ENCODE peak calls at places on chromosomes 7 and 10, in five cellular contexts. Z, O, L, W and Y are unnamed samples.

GRCh38 chr7:50835156-50835555 is 52.5 kb upstream of the GRB10 start:
- DNase-seq in W (no peak), L (no peak), Z (no peak), O (no peak), Y (no peak)

GRCh38 chr7:148723166-148723559 is 24.5 kb downstream of the CUL1 start:
- DNase-seq in W (no peak), O (no peak), Z (no peak), L (no peak), Y (no peak)

GRCh38 chr10:68276224-68276623 is 44.3 kb upstream of the ATOH7 start:
- DNase-seq in O (no peak), W (no peak), Z (no peak), L (no peak), Y (no peak)

GRCh38 chr10:109866168-109866994 is 56.9 kb downstream of the XPNPEP1 start:
- DNase-seq in Z (peak; percentile 29), L (no peak), W (no peak), O (no peak), Y (no peak)

GRCh38 chr7:135316648-135317313 is 83.1 kb downstream of the STRA8 start:
- DNase-seq in Z (no peak), O (no peak), W (no peak), L (no peak), Y (no peak)

GRCh38 chr7:155665957-155666287 is 21.5 kb downstream of the RBM33 start:
- DNase-seq in W (no peak), Z (peak; percentile 37), O (no peak), L (no peak), Y (no peak)

GRCh38 chr10:113053091-113053490 is 103.0 kb downstream of the TCF7L2 start:
- DNase-seq in W (no peak), Z (no peak), L (peak; percentile 70), O (no peak), Y (no peak)

GRCh38 chr10:131730771-131731497 is 169.9 kb upstream of the PPP2R2D start:
- DNase-seq in L (peak; percentile 34), Z (no peak), W (no peak), O (no peak), Y (no peak)

GRCh38 chr10:120734476-120735078 is 116.6 kb upstream of the WDR11 start:
- DNase-seq in Z (no peak), L (no peak), O (no peak), W (no peak), Y (no peak)